ENCODE peak calls at places on chromosomes 3 and 15, in five cellular contexts. H, P, B, M and J are unnamed samples.

GRCh38 chr15:64883097-64883581 is 28.6 kb upstream of the ANKDD1A start:
- DNase-seq in H (no peak), P (no peak), B (no peak), M (no peak), J (no peak)

GRCh38 chr15:40870716-40871115 is 3.3 kb downstream of the RHOV start:
- DNase-seq in H (no peak), P (no peak), B (no peak), M (no peak), J (no peak)

GRCh38 chr3:72888546-72889309 is 882 bp downstream of the GXYLT2 start:
- DNase-seq in H (no peak), P (no peak), B (no peak), M (peak; percentile 39), J (no peak)

GRCh38 chr3:53747559-53747958 is 98.7 kb downstream of the CHDH start:
- DNase-seq in H (no peak), P (no peak), B (no peak), M (no peak), J (no peak)

GRCh38 chr3:123602325-123602724 is 17.5 kb upstream of the HACD2 start:
- DNase-seq in H (no peak), P (no peak), B (no peak), M (peak; percentile 34), J (no peak)

GRCh38 chr3:38521391-38521987 is 25.3 kb downstream of the EXOG start:
- DNase-seq in H (no peak), P (peak; percentile 77), B (no peak), M (peak; percentile 37), J (no peak)

GRCh38 chr3:133117342-133117741 is 79.2 kb downstream of the TMEM108 start:
- DNase-seq in H (no peak), P (no peak), B (no peak), M (no peak), J (no peak)

GRCh38 chr15:29880886-29881285 is 58.6 kb upstream of the TJP1 start:
- DNase-seq in H (no peak), P (no peak), B (no peak), M (no peak), J (no peak)

GRCh38 chr3:123419850-123420292 is 29.0 kb downstream of the ADCY5 start:
- DNase-seq in H (no peak), P (no peak), B (peak; percentile 40), M (no peak), J (peak; percentile 71)

GRCh38 chr15:43187544-43188155 is 2.4 kb downstream of the CCNDBP1 start:
- DNase-seq in H (no peak), P (no peak), B (no peak), M (peak; percentile 29), J (no peak)

GRCh38 chr15:57607570-57608000 is 15.9 kb downstream of the MYZAP start:
- DNase-seq in H (peak; percentile 51), P (no peak), B (no peak), M (peak; percentile 14), J (no peak)

GRCh38 chr3:58236527-58237237 is 910 bp upstream of the ABHD6 start:
- DNase-seq in H (no peak), P (no peak), B (no peak), M (no peak), J (peak; percentile 62)

GRCh38 chr3:17645074-17645698 is 97.2 kb downstream of the TBC1D5 start:
- DNase-seq in H (no peak), P (no peak), B (no peak), M (peak; percentile 26), J (no peak)

GRCh38 chr15:74251187-74251811 is 15.2 kb downstream of the CCDC33 start:
- DNase-seq in H (peak; percentile 96), P (no peak), B (peak; percentile 66), M (no peak), J (peak; percentile 84)

GRCh38 chr3:42019953-42020260 is 58.0 kb upstream of the ULK4 start:
- DNase-seq in H (no peak), P (no peak), B (no peak), M (no peak), J (no peak)
- H3K4me1 ChIP-seq in H (peaks cover 74% of the 10 kb centered on the region), P (peaks cover 25% of the 10 kb centered on the region), B (peaks cover 64% of the 10 kb centered on the region), M (peaks cover 49% of the 10 kb centered on the region), J (peaks cover 7% of the 10 kb centered on the region)

DNA sequence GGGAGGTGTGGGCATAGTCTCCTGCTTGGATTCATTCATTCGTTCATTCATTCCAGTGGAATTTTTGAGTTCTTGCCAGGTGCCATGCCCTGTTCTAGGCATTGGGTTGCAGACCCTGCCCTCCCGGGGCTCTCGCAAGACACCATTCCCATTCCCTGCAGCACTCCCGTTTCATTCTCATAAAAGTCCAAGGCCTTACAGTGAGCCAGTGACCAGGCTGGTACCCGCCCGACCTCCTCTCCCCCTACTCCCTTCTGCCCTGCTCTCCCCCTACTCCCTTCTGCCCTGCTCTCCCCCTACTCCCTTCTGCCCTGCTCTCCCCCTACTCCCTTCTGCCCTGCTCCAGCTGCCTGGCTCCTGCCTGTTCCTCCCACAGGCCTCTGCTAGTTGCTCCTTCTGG is 41.9 kb downstream of the AMOTL2 start:
- DNase-seq in H (peak; percentile 13), P (no peak), B (no peak), M (no peak), J (no peak)
- H3K4me1 ChIP-seq in H (peaks cover 28% of the 10 kb centered on the region), P (no peaks in the 10 kb centered on the region), B (peaks cover 85% of the 10 kb centered on the region), M (peaks cover 80% of the 10 kb centered on the region), J (peaks cover 33% of the 10 kb centered on the region)

DNA sequence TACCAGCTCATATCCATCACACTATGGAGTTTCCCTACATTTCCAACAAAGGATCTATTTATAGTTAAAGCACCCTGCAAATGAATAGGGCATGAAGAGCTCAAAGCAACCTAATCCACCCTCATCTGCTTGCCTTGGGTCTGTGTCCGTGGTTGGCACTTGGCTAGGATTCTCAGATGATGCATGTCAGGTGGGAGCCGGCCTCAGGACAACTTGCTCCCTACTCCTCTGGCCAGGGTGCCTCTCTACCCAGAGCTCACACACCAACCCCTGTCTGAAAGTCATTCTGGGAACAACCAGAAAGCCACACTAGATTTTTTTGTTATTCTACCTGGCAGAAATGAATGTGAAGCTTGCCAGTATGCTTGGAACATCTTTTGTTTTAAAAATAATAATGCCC is 13.2 kb downstream of the ARHGEF3 start:
- DNase-seq in H (peak; percentile 76), P (no peak), B (no peak), M (no peak), J (no peak)
- H3K4me1 ChIP-seq in H (peaks cover 54% of the 10 kb centered on the region), P (peaks cover 93% of the 10 kb centered on the region), B (peaks cover 29% of the 10 kb centered on the region), M (peaks cover 2% of the 10 kb centered on the region), J (no peaks in the 10 kb centered on the region)

DNA sequence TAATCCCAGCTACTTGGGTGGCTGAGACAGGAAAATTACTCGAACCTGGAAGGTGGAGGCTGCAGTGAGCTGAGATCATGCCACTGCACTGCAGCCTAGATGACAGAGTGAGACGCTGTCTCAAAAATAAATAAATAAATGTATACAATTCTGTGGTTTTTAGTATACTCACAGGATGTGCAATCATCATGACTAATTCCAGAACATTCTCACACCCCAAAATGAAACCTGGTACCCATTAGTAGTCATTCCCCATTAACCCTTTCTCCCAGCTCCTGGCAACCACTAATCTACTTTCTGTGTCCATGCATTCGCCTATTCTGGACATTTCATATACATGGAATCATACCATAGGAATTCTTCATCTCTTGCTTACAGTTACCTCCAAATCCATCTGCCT is 44.5 kb downstream of the LRRFIP2 start:
- DNase-seq in H (no peak), P (no peak), B (no peak), M (peak; percentile 19), J (no peak)
- H3K4me1 ChIP-seq in H (peaks cover 30% of the 10 kb centered on the region), P (no peaks in the 10 kb centered on the region), B (peaks cover 45% of the 10 kb centered on the region), M (peaks cover 37% of the 10 kb centered on the region), J (no peaks in the 10 kb centered on the region)

GRCh38 chr3:46942079-46942478 is 34.5 kb downstream of the CCDC12 start:
- DNase-seq in H (no peak), P (no peak), B (no peak), M (no peak), J (no peak)

GRCh38 chr3:46946416-46946815 is 30.1 kb downstream of the CCDC12 start:
- DNase-seq in H (no peak), P (no peak), B (no peak), M (no peak), J (no peak)

GRCh38 chr3:46942481-46943236 is 33.9 kb downstream of the CCDC12 start:
- DNase-seq in H (no peak), P (no peak), B (no peak), M (no peak), J (no peak)

GRCh38 chr3:46944191-46944590 is 32.4 kb downstream of the CCDC12 start:
- DNase-seq in H (no peak), P (no peak), B (no peak), M (no peak), J (no peak)

DNA sequence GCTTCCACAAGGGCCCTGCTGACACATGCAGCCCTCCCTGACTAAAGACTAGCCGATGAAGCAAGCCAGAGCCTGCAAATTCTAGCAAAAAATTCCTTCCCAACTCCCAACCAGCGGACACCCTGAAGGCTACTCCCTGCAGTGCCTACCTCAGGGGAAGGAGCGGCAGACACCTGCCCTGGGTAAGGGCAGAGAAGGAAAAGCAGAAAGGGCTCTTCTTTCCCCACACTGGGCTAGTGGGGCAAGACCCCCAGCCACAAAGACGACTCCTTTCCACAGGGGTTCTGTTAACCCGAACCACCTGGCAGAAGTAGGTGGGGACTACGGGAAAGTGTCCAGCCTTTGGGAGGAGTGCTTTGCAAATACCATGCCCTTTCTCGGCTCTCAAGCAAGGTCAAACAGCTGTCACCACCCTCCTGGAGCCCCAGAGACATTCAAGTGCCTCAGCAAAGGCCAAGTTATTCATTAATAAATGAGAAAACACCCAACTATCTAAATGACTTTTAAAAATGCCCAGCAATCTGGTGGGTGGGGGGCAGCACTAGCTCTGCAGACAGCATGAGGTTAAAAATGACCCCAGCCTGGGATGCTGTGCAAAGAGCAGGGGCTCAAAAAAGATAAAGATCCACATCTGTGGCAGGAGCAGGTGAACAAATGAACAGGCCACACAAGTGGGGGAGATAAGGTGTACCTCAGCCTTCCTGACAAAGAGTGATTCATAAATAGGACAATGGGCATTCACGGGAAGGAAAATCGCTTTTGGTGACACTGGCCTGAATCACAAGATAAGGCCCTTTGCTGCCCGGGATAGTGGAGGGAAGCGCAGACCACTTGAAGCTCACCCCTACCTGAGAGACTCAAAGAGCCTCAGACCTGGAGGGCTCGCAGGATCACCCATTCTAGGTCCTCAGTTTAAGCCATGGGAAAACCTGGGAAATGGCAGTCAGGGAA is 33.0 kb downstream of the CCDC12 start:
- DNase-seq in H (no peak), P (no peak), B (no peak), M (no peak), J (no peak)
- H3K4me1 ChIP-seq in H (peaks cover 79% of the 10 kb centered on the region), P (peaks cover 40% of the 10 kb centered on the region), B (peaks cover 46% of the 10 kb centered on the region), M (peaks cover 33% of the 10 kb centered on the region), J (peaks cover 14% of the 10 kb centered on the region)

GRCh38 chr15:70490838-70491155 is 272.6 kb downstream of the UACA start:
- DNase-seq in H (no peak), P (no peak), B (no peak), M (no peak), J (no peak)

GRCh38 chr15:70491183-70491621 is 272.2 kb downstream of the UACA start:
- DNase-seq in H (no peak), P (no peak), B (no peak), M (no peak), J (no peak)

GRCh38 chr15:70492240-70493177 is 270.8 kb downstream of the UACA start:
- DNase-seq in H (peak; percentile 66), P (peak; percentile 84), B (no peak), M (peak; percentile 93), J (peak; percentile 80)

GRCh38 chr15:70490148-70490837 is 273.1 kb downstream of the UACA start:
- DNase-seq in H (no peak), P (no peak), B (no peak), M (no peak), J (no peak)

GRCh38 chr15:70491641-70492040 is 271.7 kb downstream of the UACA start:
- DNase-seq in H (no peak), P (no peak), B (no peak), M (no peak), J (no peak)
- H3K4me1 ChIP-seq in H (no peaks in the 10 kb centered on the region), P (peaks cover 71% of the 10 kb centered on the region), B (no peaks in the 10 kb centered on the region), M (peaks cover 64% of the 10 kb centered on the region), J (no peaks in the 10 kb centered on the region)